ENCODE peak calls at places on chromosomes 3 and 15, in six cellular contexts. E is PC-3, H is fibroblast of lung, V is SK-N-SH, X is HepG2, G is HCT116. K is an unnamed sample.

GRCh38 chr15:74375303-74375693 is 7.9 kb upstream of the CYP11A1 start:
- DNase-seq in E (peak; percentile 93), H (peak; percentile 81), V (peak; percentile 79), X (peak; percentile 71), G (peak; percentile 77), K (peak; percentile 84)

GRCh38 chr3:30681276-30682211 is 75.1 kb downstream of the TGFBR2 start:
- DNase-seq in E (peak; percentile 90), H (peak; percentile 85), V (peak; percentile 65), X (no peak), G (no peak), K (no peak)

GRCh38 chr15:71634820-71635219 is 175.5 kb upstream of the NR2E3 start:
- DNase-seq in E (no peak), H (no peak), V (peak; percentile 24), X (no peak), G (no peak), K (no peak)

GRCh38 chr15:78174398-78174797 is 25.2 kb downstream of the IDH3A start:
- DNase-seq in E (no peak), H (no peak), V (no peak), X (no peak), G (no peak), K (peak; percentile 95)

GRCh38 chr15:86444527-86444926 is 364.9 kb downstream of the AGBL1 start:
- DNase-seq in E (no peak), H (no peak), V (no peak), X (no peak), G (no peak), K (peak; percentile 5)

GRCh38 chr3:13497386-13497785 is 17.3 kb downstream of the HDAC11 start:
- DNase-seq in E (no peak), H (no peak), V (no peak), X (no peak), G (no peak), K (no peak)

GRCh38 chr15:84631706-84632272 is 22.3 kb downstream of the WDR73 start:
- DNase-seq in E (peak; percentile 11), H (no peak), V (no peak), X (peak; percentile 12), G (no peak), K (peak; percentile 17)

GRCh38 chr3:69410301-69410700 is 24.4 kb upstream of the FRMD4B start:
- DNase-seq in E (peak; percentile 63), H (peak; percentile 71), V (peak; percentile 54), X (peak; percentile 48), G (peak; percentile 51), K (peak; percentile 87)

GRCh38 chr15:53978248-53978906 is at the start of gene UNC13C:
- DNase-seq in E (no peak), H (peak; percentile 22), V (peak; percentile 30), X (peak; percentile 1), G (no peak), K (no peak)

GRCh38 chr15:45715528-45715927 is 80.7 kb downstream of the SQOR start:
- DNase-seq in E (peak; percentile 30), H (peak; percentile 47), V (no peak), X (no peak), G (no peak), K (no peak)

GRCh38 chr15:68278345-68279217 is 1.0 kb downstream of the FEM1B start:
- DNase-seq in E (peak; percentile 42), H (peak; percentile 51), V (peak; percentile 53), X (peak; percentile 65), G (no peak), K (no peak)

GRCh38 chr3:155031191-155031590 is 48.9 kb upstream of the MME start:
- DNase-seq in E (no peak), H (peak; percentile 36), V (no peak), X (no peak), G (no peak), K (no peak)

GRCh38 chr15:33293619-33294309 is 17.0 kb upstream of the RYR3 start:
- DNase-seq in E (peak; percentile 53), H (peak; percentile 23), V (no peak), X (no peak), G (no peak), K (no peak)

GRCh38 chr3:178709047-178709446 is 172.8 kb downstream of the KCNMB2 start:
- DNase-seq in E (no peak), H (no peak), V (no peak), X (no peak), G (no peak), K (no peak)

GRCh38 chr15:53446376-53446775 is 313.1 kb downstream of the WDR72 start:
- DNase-seq in E (no peak), H (no peak), V (no peak), X (no peak), G (no peak), K (no peak)

GRCh38 chr3:39187372-39188155 is 4.8 kb downstream of the XIRP1 start:
- DNase-seq in E (no peak), H (no peak), V (no peak), X (no peak), G (no peak), K (no peak)

GRCh38 chr15:33380406-33380805 is 69.6 kb downstream of the RYR3 start:
- DNase-seq in E (no peak), H (no peak), V (no peak), X (no peak), G (no peak), K (no peak)

GRCh38 chr3:143207338-143207961 is 87.9 kb downstream of the CHST2 start:
- DNase-seq in E (peak; percentile 44), H (peak; percentile 58), V (no peak), X (no peak), G (no peak), K (peak; percentile 64)

GRCh38 chr3:187739561-187740445 is 5.5 kb downstream of the BCL6 start:
- DNase-seq in E (peak; percentile 87), H (peak; percentile 95), V (peak; percentile 86), X (no peak), G (peak; percentile 60), K (peak; percentile 86)

GRCh38 chr3:149902498-149903139 is 68.1 kb downstream of the PFN2 start:
- DNase-seq in E (peak; percentile 39), H (peak; percentile 8), V (peak; percentile 26), X (no peak), G (no peak), K (no peak)

GRCh38 chr3:66402596-66403267 is 98.1 kb downstream of the LRIG1 start:
- DNase-seq in E (no peak), H (no peak), V (no peak), X (no peak), G (no peak), K (no peak)

GRCh38 chr3:196643201-196643749 is 3.8 kb downstream of the NRROS start:
- DNase-seq in E (no peak), H (no peak), V (no peak), X (no peak), G (no peak), K (peak; percentile 61)

GRCh38 chr15:40069178-40070165 is 30.5 kb upstream of the SRP14 start:
- DNase-seq in E (peak; percentile 97), H (peak; percentile 69), V (peak; percentile 98), X (peak; percentile 76), G (peak; percentile 73), K (peak; percentile 35)

GRCh38 chr3:14172480-14172879 is 5.9 kb downstream of the XPC start:
- DNase-seq in E (no peak), H (no peak), V (no peak), X (no peak), G (no peak), K (no peak)

GRCh38 chr3:67601919-67602608 is 52.3 kb downstream of the SUCLG2 start:
- DNase-seq in E (no peak), H (no peak), V (no peak), X (no peak), G (no peak), K (peak; percentile 69)

GRCh38 chr3:159077860-159078259 is 276.0 kb downstream of the MFSD1 start:
- DNase-seq in E (peak; percentile 94), H (no peak), V (no peak), X (no peak), G (no peak), K (no peak)

GRCh38 chr3:98567646-98568280 is 25.6 kb downstream of the CPOX start:
- DNase-seq in E (no peak), H (no peak), V (no peak), X (no peak), G (no peak), K (no peak)

DNA sequence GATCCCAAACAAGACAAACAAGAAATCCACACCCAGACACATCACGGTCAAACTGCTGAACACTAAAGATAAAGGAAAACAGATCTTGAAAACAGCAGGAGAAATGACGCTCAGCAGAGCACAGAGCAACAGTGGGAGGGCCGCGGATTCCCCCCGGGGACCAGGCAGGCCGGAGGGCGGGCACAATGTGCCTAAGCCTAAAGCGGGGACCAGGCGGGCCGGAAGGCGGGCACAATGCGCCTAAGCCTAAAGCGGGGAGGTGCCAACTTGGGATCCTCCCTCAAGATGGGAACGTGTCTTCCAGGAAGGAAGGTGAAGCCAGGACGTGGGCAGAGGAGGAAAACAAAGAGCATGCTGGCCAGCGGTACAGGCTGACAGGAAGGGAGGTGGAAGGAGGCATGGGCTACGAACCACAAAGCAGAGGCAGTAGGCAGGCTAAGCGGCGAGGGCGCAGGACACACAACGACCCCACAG is 31.1 kb downstream of the CYFIP1 start:
- DNase-seq in E (peak; percentile 26), H (peak; percentile 59), V (peak; percentile 92), X (no peak), G (no peak), K (no peak)
- TF ChIP-seq CTCF in E (no peak), H (no peak), V (no peak), X (no peak), G (no peak), K (no peak)

DNA sequence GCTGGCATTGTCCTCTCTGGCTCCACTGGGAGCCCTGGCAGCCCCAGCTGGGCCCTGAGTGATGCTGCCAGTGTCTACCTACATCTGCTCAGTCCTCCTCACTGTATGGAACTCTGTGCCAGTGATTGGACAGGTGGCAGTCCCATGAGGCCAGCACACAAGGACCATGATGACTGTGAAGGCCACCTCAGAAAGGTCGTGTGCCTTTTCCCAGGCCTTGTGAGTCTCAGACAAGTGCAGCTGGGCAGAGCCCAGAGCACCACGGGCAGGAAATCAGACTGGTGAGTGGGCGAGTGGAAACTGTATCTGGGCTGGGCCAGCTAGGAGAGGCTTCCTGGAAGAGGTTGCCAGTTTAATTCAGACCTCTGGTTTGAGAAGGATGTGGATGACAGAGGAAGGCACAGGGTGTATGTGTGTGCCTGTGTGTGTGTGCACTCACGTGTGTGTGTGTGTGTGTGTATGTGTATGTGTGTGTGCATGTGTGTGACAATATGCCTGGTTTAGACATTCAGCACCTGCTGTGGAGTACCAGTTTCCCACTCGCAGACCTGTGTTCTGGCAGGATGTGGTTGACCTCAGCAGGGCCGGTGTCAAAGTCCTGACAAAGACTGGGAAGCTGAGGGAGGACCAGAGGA is 7.0 kb downstream of the MAPKAPK3 start:
- DNase-seq in E (no peak), H (no peak), V (no peak), X (no peak), G (no peak), K (peak; percentile 91)
- H3K4me1 ChIP-seq in E (peaks cover 92% of the 10 kb centered on the region), H (peaks cover 8% of the 10 kb centered on the region), V (peaks cover 11% of the 10 kb centered on the region), X (peaks cover 27% of the 10 kb centered on the region), G (peaks cover 62% of the 10 kb centered on the region), K (peaks cover 100% of the 10 kb centered on the region)

DNA sequence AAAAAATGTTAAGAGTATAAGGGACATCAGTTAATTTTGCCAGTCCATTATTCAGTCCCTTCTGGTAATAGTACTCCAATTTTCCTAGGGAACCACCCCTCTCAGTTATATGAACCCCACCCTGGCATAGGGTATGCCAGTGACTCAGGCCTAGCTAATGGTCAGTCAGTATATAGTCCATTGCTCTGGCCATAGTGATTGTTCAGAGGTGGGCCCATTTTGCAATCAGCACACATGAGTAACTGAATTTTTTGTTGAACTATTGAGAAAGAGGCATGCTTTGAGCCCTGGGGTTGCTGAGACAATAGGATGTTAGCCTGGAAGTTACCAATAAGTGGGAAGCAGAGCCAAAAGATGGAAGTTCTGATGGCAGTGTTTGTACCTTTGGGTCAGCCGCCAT is 4.1 kb downstream of the LRCH3 start:
- DNase-seq in E (peak; percentile 66), H (peak; percentile 82), V (no peak), X (peak; percentile 84), G (no peak), K (no peak)
- H4K20me1 ChIP-seq in E (peaks cover 20% of the 10 kb centered on the region), H (no peaks in the 10 kb centered on the region), V (peaks cover 72% of the 10 kb centered on the region), X (peaks cover 15% of the 10 kb centered on the region), G (no peaks in the 10 kb centered on the region), K (peaks cover 10% of the 10 kb centered on the region)

GRCh38 chr3:50503504-50503903 is at the start of gene CACNA2D2:
- DNase-seq in E (peak; percentile 54), H (no peak), V (peak; percentile 96), X (no peak), G (peak; percentile 15), K (peak; percentile 71)
- TF ChIP-seq CTCF in E (no peak), H (no peak), V (no peak), X (no peak), G (no peak), K (no peak)

K was measured in DND-41.